ENCODE peak calls at places on chromosomes 6 and 20, in five cellular contexts. L is testis, F is AG20443, V is NCI-H524, P is iris pigment epithelial cell. D is an unnamed sample.

GRCh38 chr20:1333462-1334369 is 4.8 kb upstream of the SDCBP2 start:
- DNase-seq in L (no peak), F (peak), V (no peak), P (no peak), D (peak)

GRCh38 chr6:2850480-2851150 is 9.0 kb upstream of the SERPINB1 start:
- DNase-seq in L (no peak), F (peak), V (no peak), P (peak), D (no peak)

GRCh38 chr6:149094156-149094555 is 223.4 kb upstream of the TAB2 start:
- DNase-seq in L (no peak), F (no peak), V (no peak), P (peak), D (no peak)

GRCh38 chr6:40512340-40512739 is 74.8 kb downstream of the LRFN2 start:
- DNase-seq in L (no peak), F (no peak), V (no peak), P (no peak), D (no peak)

GRCh38 chr6:137487947-137488735 is 6.1 kb downstream of the OLIG3 start:
- DNase-seq in L (no peak), F (no peak), V (no peak), P (no peak), D (peak)

GRCh38 chr20:44648579-44648978 is 2.9 kb downstream of the ADA start:
- DNase-seq in L (no peak), F (no peak), V (no peak), P (no peak), D (no peak)

GRCh38 chr6:40387127-40387870 is 199.9 kb downstream of the LRFN2 start:
- DNase-seq in L (no peak), F (no peak), V (no peak), P (no peak), D (no peak)

GRCh38 chr6:139686308-139686707 is 311.9 kb upstream of the CITED2 start:
- DNase-seq in L (no peak), F (peak), V (no peak), P (peak), D (no peak)

GRCh38 chr6:19052219-19052618 is 665.1 kb downstream of the RNF144B start:
- DNase-seq in L (no peak), F (no peak), V (no peak), P (peak), D (no peak)

GRCh38 chr20:18496042-18496441 is 983 bp downstream of the RBBP9 start:
- DNase-seq in L (no peak), F (no peak), V (no peak), P (peak), D (no peak)

GRCh38 chr6:105896821-105897095 is 189.4 kb upstream of the PRDM1 start:
- DNase-seq in L (no peak), F (no peak), V (no peak), P (no peak), D (no peak)

GRCh38 chr6:42017021-42017643 is 33.2 kb upstream of the TAF8 start:
- DNase-seq in L (no peak), F (peak), V (no peak), P (peak), D (no peak)

GRCh38 chr6:149846321-149846720 is 17.8 kb downstream of the LRP11 start:
- DNase-seq in L (peak), F (peak), V (peak), P (peak), D (no peak)

GRCh38 chr6:155272353-155273222 is 8.8 kb downstream of the CLDN20 start:
- DNase-seq in L (no peak), F (peak), V (no peak), P (peak), D (no peak)

GRCh38 chr6:18390476-18390875 is 3.3 kb downstream of the RNF144B start:
- DNase-seq in L (no peak), F (no peak), V (no peak), P (no peak), D (no peak)

GRCh38 chr6:65638047-65638831 is 68.8 kb downstream of the EYS start:
- DNase-seq in L (peak), F (no peak), V (peak), P (no peak), D (no peak)

GRCh38 chr20:25250508-25250907 is 2.6 kb downstream of the PYGB start:
- DNase-seq in L (peak), F (no peak), V (no peak), P (peak), D (no peak)